ENCODE peak calls at places on chromosomes 12 and 14, in six cellular contexts. E is ecto neural progenitor cell; K is cerebellar nuclear complex; X is chondrocyte; F is activated CD4-positive, alpha-beta T cell treated with anti-CD3 and anti-CD28 coated beads, Interleukin-2, amount 10 ng/mL, durations not matched to agents 24 days and 14 days; N is activated CD4-positive, alpha-beta memory T cell treated with anti-CD3 and anti-CD28 coated beads, Interleukin-2, amount 10 ng/mL, durations not matched to agents 7 days and 5 days. B is an unnamed sample.

GRCh38 chr12:40378721-40379120 is 153.9 kb downstream of the LRRK2 start:
- DNase-seq in E (no peak), X (no peak), F (no peak), N (no peak), K (peak; percentile 31), B (no peak)

GRCh38 chr12:96117460-96117859 is 76.7 kb upstream of the ELK3 start:
- DNase-seq in E (no peak), N (no peak), F (no peak), K (no peak), X (no peak), B (no peak)

GRCh38 chr12:113051759-113052158 is 4.8 kb upstream of the DTX1 start:
- DNase-seq in N (no peak), F (no peak), K (no peak), E (no peak), X (no peak), B (no peak)

GRCh38 chr14:65414961-65415589 is 2.5 kb downstream of the FUT8 start:
- DNase-seq in F (peak; percentile 70), N (no peak), K (peak; percentile 4), X (no peak), E (no peak), B (no peak)

GRCh38 chr12:42332301-42332894 is 6.4 kb downstream of the PPHLN1 start:
- DNase-seq in E (no peak), F (peak; percentile 77), N (no peak), K (peak; percentile 32), X (no peak), B (no peak)

GRCh38 chr12:58302487-58303011 is 361.2 kb downstream of the ATP23 start:
- DNase-seq in F (no peak), N (no peak), E (no peak), X (no peak), K (no peak), B (no peak)

GRCh38 chr12:25266522-25266921 is 15.8 kb upstream of the KRAS start:
- DNase-seq in X (no peak), F (peak; percentile 10), N (no peak), E (no peak), K (no peak), B (no peak)

GRCh38 chr14:63545431-63545830 is 2.3 kb upstream of the PPP2R5E start:
- DNase-seq in F (no peak), N (no peak), K (no peak), E (no peak), X (no peak), B (no peak)

GRCh38 chr12:31118831-31119530 is 45.3 kb downstream of the DDX11 start:
- DNase-seq in F (no peak), N (no peak), X (no peak), K (no peak), E (peak; percentile 86), B (peak; percentile 29)

GRCh38 chr12:132881853-132882252 is 5.6 kb downstream of the CHFR start:
- DNase-seq in N (no peak), F (no peak), X (no peak), K (no peak), E (no peak), B (no peak)

GRCh38 chr12:27034607-27035293 is 12.4 kb downstream of the MED21 start:
- DNase-seq in K (no peak), F (peak; percentile 32), N (no peak), E (no peak), X (no peak), B (no peak)

GRCh38 chr12:38586652-38587219 is 270.2 kb downstream of the ALG10B start:
- DNase-seq in E (no peak), F (no peak), K (no peak), X (no peak), N (no peak), B (no peak)

GRCh38 chr14:100321473-100322137 is 1.5 kb upstream of the SLC25A47 start:
- DNase-seq in N (no peak), K (no peak), E (no peak), X (no peak), F (no peak), B (no peak)

GRCh38 chr14:100238419-100239199 is at the start of gene YY1:
- DNase-seq in E (peak; percentile 99), N (peak; percentile 99), K (peak; percentile 95), X (peak; percentile 99), F (peak; percentile 100), B (peak; percentile 100)

GRCh38 chr12:96233941-96234461 is 39.8 kb downstream of the ELK3 start:
- DNase-seq in K (peak; percentile 98), F (no peak), N (no peak), E (no peak), X (no peak), B (no peak)

GRCh38 chr12:78209851-78210493 is 379.3 kb downstream of the NAV3 start:
- DNase-seq in N (no peak), F (no peak), K (no peak), X (no peak), E (no peak), B (no peak)

GRCh38 chr12:122137681-122138080 is 36.3 kb downstream of the IL31 start:
- DNase-seq in E (peak; percentile 64), F (no peak), K (no peak), N (no peak), X (no peak), B (no peak)

GRCh38 chr12:39682689-39683477 is 63.3 kb upstream of the ABCD2 start:
- DNase-seq in X (no peak), E (no peak), F (no peak), K (no peak), N (no peak), B (no peak)

GRCh38 chr14:39474416-39474911 is 42.2 kb upstream of the FBXO33 start:
- DNase-seq in K (no peak), N (no peak), F (no peak), E (no peak), X (no peak), B (peak; percentile 41)

GRCh38 chr12:101925935-101926334 is 48.6 kb downstream of the DRAM1 start:
- DNase-seq in X (no peak), E (no peak), K (no peak), N (no peak), F (no peak), B (no peak)

GRCh38 chr12:29726741-29727348 is 56.9 kb downstream of the TMTC1 start:
- DNase-seq in E (no peak), X (no peak), F (no peak), K (no peak), N (no peak), B (no peak)

GRCh38 chr14:77175843-77176242 is 5.8 kb upstream of the TMEM63C start:
- DNase-seq in N (no peak), K (no peak), E (no peak), X (no peak), F (no peak), B (no peak)

GRCh38 chr14:36952702-36953101 is 219.7 kb downstream of the SLC25A21 start:
- DNase-seq in N (no peak), X (no peak), K (no peak), F (no peak), E (no peak), B (no peak)

B was measured in activated naive CD8-positive, alpha-beta T cell treated with anti-CD3 and anti-CD28 coated beads for 36 hours.